ENCODE peak calls at places on chromosome 20, in seven cellular contexts. F is cardiac muscle cell; H is heart right ventricle; P is CD8-positive, alpha-beta T cell; I is Caco-2; T is psoas muscle; E is ovary. A is an unnamed sample. For H3K9me3, the result is how much of the 10 kb centered on the place peaks cover.

GRCh38 chr20:61575151-61575937 is 323.3 kb downstream of the CDH4 start:
- DNase-seq in I (no peak), H (no peak), E (no peak), F (no peak), P (no peak), T (no peak), A (no peak)

GRCh38 chr20:22374678-22375590 is 209.4 kb downstream of the FOXA2 start:
- DNase-seq in I (no peak), H (no peak), P (no peak), E (no peak), F (no peak), T (no peak), A (no peak)

GRCh38 chr20:5950271-5951031 is at the start of the genes MCM8 and TRMT6:
- DNase-seq in P (peak), E (peak), H (peak), T (peak), F (peak), I (peak), A (peak)

GRCh38 chr20:62063981-62064787 is 1.5 kb downstream of the TAF4 start:
- DNase-seq in P (no peak), I (peak), H (peak), T (peak), E (no peak), F (peak), A (peak)

GRCh38 chr20:45506927-45507820 is 8.2 kb downstream of the SPINT3 start:
- DNase-seq in F (no peak), T (no peak), E (no peak), I (no peak), P (no peak), H (no peak), A (no peak)

GRCh38 chr20:57425150-57426013 is 34.2 kb downstream of the RBM38 start:
- DNase-seq in H (no peak), F (no peak), I (peak), P (no peak), T (no peak), E (no peak), A (no peak)

GRCh38 chr20:19672498-19672897 is 85.6 kb upstream of the RIN2 start:
- DNase-seq in E (no peak), P (no peak), H (no peak), T (no peak), I (no peak), F (no peak), A (no peak)

GRCh38 chr20:9279905-9280304 is 211.0 kb downstream of the PLCB4 start:
- DNase-seq in F (no peak), I (no peak), P (no peak), T (no peak), H (peak), E (no peak), A (no peak)

GRCh38 chr20:50163570-50164317 is 10.2 kb upstream of the PEDS1 start:
- DNase-seq in T (peak), H (no peak), E (no peak), I (no peak), F (no peak), P (no peak), A (no peak)

GRCh38 chr20:51372966-51373365 is 169.6 kb downstream of the NFATC2 start:
- DNase-seq in I (no peak), F (no peak), T (no peak), E (no peak), P (no peak), H (no peak), A (no peak)

GRCh38 chr20:58246346-58246745 is 17.9 kb upstream of the ANKRD60 start:
- DNase-seq in P (no peak), T (no peak), H (no peak), F (peak), I (peak), E (no peak), A (no peak)

GRCh38 chr20:50572922-50573777 is 63.0 kb downstream of the PTPN1 start:
- DNase-seq in E (peak), P (no peak), T (peak), I (no peak), F (peak), H (peak), A (no peak)

GRCh38 chr20:32482251-32483220 is 102.6 kb downstream of the NOL4L start:
- DNase-seq in H (peak), I (peak), F (peak), E (no peak), T (peak), P (no peak), A (peak)

GRCh38 chr20:17655865-17656489 is 26.1 kb downstream of the RRBP1 start:
- DNase-seq in T (no peak), H (no peak), P (no peak), F (no peak), E (no peak), I (no peak), A (no peak)

GRCh38 chr20:62606551-62607201 is 35.6 kb upstream of the SLCO4A1 start:
- DNase-seq in I (no peak), T (peak), F (no peak), H (peak), E (peak), P (no peak), A (no peak)

GRCh38 chr20:36465109-36466080 is 75.9 kb upstream of the MYL9 start:
- DNase-seq in I (peak), E (peak), P (peak), T (peak), H (no peak), F (no peak), A (no peak)

GRCh38 chr20:60900581-60900980 is 351.5 kb upstream of the CDH4 start:
- DNase-seq in I (no peak), T (no peak), H (no peak), E (no peak), P (no peak), F (no peak), A (no peak)

GRCh38 chr20:6057704-6058103 is 3.8 kb upstream of the LRRN4 start:
- DNase-seq in E (no peak), H (no peak), I (no peak), P (no peak), T (no peak), F (no peak), A (no peak)

GRCh38 chr20:474581-474980 is 12.2 kb upstream of the TBC1D20 start:
- DNase-seq in I (no peak), P (no peak), F (no peak), T (no peak), H (no peak), E (no peak), A (no peak)

GRCh38 chr20:1437222-1437904 is 29.3 kb downstream of the NSFL1C start:
- DNase-seq in F (peak), E (peak), T (peak), I (peak), P (peak), H (peak), A (peak)

GRCh38 chr20:2801459-2801728 is 967 bp upstream of the CPXM1 start:
- DNase-seq in T (no peak), F (no peak), E (no peak), H (no peak), P (no peak), I (no peak), A (no peak)

GRCh38 chr20:45282700-45283528 is 23.7 kb upstream of the RBPJL start:
- DNase-seq in H (no peak), T (no peak), I (no peak), E (no peak), F (no peak), P (no peak), A (no peak)

GRCh38 chr20:20327756-20328155 is 40.1 kb upstream of the INSM1 start:
- DNase-seq in H (no peak), F (no peak), I (no peak), E (no peak), T (no peak), P (no peak), A (no peak)

GRCh38 chr20:17680128-17680835 is 1.8 kb downstream of the RRBP1 start:
- DNase-seq in F (peak), P (peak), E (peak), T (peak), I (peak), H (peak), A (peak)

GRCh38 chr20:58480455-58481356 is 34.5 kb downstream of the APCDD1L start:
- DNase-seq in T (no peak), E (no peak), H (peak), P (no peak), I (peak), F (no peak), A (no peak)

GRCh38 chr20:56324806-56325205 is 34.0 kb upstream of the FAM210B start:
- DNase-seq in T (no peak), H (no peak), E (no peak), P (no peak), I (no peak), F (no peak), A (no peak)

GRCh38 chr20:56323656-56324055 is 35.1 kb upstream of the FAM210B start:
- DNase-seq in E (no peak), H (no peak), F (no peak), T (no peak), P (no peak), I (no peak), A (no peak)

DNA sequence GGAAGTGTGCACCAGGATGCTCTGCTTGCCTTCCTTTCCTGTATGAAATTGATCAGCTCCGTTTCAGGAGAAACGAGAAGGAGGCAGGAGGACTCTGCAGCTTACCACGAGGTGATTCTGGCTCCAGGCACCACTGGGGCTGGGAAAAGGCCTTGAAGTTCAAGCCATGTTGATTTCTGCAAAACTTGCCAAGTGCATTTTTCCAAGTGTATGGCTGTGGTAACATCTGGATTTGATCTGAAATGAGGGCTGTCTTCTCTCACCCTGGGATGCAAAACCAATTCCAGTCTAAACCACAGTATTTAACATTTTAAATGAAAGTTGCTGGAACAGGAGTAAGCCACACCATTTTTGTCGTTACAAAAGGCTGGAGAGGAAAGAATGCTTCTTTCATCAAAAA is 36.1 kb upstream of the FAM210B start:
- DNase-seq in I (no peak), E (no peak), H (no peak), F (no peak), P (no peak), T (no peak), A (no peak)
- H3K9me3 ChIP-seq in I (under half), E (under half), H (under half), F (under half), P (under half), T (under half), A (under half)

GRCh38 chr20:46572790-46573189 is 22.3 kb upstream of the OCSTAMP start:
- DNase-seq in H (no peak), T (no peak), F (no peak), E (no peak), P (no peak), I (peak), A (no peak)

GRCh38 chr20:46573234-46573633 is 22.8 kb upstream of the OCSTAMP start:
- DNase-seq in P (no peak), I (peak), E (no peak), H (no peak), F (no peak), T (no peak), A (no peak)

GRCh38 chr20:46573788-46574581 is 23.5 kb upstream of the OCSTAMP start:
- DNase-seq in H (no peak), F (no peak), P (no peak), I (peak), T (no peak), E (no peak), A (no peak)

GRCh38 chr20:46571418-46571817 is 21.0 kb upstream of the OCSTAMP start:
- DNase-seq in T (no peak), E (no peak), H (no peak), I (no peak), P (no peak), F (no peak), A (no peak)

GRCh38 chr20:46572181-46572580 is 21.7 kb upstream of the OCSTAMP start:
- DNase-seq in E (no peak), T (no peak), H (peak), F (no peak), P (no peak), I (peak), A (peak)
- H3K9me3 ChIP-seq in E (under half), T (under half), H (under half), F (under half), P (under half), I (under half), A (under half)

GRCh38 chr20:53444386-53444785 is 149.3 kb downstream of the ZNF217 start:
- DNase-seq in T (no peak), H (no peak), P (no peak), I (no peak), F (no peak), E (peak), A (no peak)

GRCh38 chr20:53445276-53445675 is 148.4 kb downstream of the ZNF217 start:
- DNase-seq in I (no peak), P (no peak), E (no peak), T (no peak), F (no peak), H (no peak), A (no peak)

GRCh38 chr20:53447271-53447670 is 146.4 kb downstream of the ZNF217 start:
- DNase-seq in P (no peak), H (no peak), T (no peak), E (no peak), F (no peak), I (no peak), A (no peak)

GRCh38 chr20:53448875-53449274 is 144.8 kb downstream of the ZNF217 start:
- DNase-seq in H (no peak), I (no peak), P (no peak), T (no peak), F (no peak), E (no peak), A (no peak)

DNA sequence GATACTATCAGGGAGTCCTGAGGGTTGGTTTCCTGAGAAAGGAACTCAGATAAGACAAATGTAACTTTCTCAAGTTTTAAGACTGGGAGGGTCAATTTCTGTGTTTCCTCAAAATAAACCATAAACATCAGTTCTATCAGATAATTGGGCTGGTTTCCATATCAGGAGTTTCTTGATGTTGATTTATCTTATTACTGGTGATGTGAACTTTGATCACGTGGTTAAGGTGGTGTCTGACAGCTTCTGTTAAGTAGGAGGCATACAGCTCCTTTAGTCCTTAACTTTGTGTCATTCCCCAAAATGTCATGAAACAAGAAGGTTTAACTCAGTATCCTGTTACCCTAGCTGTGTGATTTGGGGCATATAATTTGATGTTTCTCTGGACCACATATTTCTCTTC is 145.2 kb downstream of the ZNF217 start:
- DNase-seq in F (no peak), E (no peak), H (no peak), T (no peak), I (no peak), P (no peak), A (no peak)
- H3K9me3 ChIP-seq in F (under half), E (under half), H (under half), T (under half), I (under half), P (under half), A (under half)

GRCh38 chr20:48521121-48521520 is 306.7 kb downstream of the PREX1 start:
- DNase-seq in H (no peak), T (no peak), F (no peak), I (peak), E (no peak), P (no peak), A (no peak)
- H3K9me3 ChIP-seq in H (under half), T (under half), F (under half), I (under half), E (under half), P (under half), A (under half)

GRCh38 chr20:59645316-59645715 is 41.0 kb downstream of the PHACTR3 start:
- DNase-seq in P (no peak), H (no peak), I (peak), F (no peak), T (no peak), E (no peak), A (no peak)
- H3K9me3 ChIP-seq in P (under half), H (under half), I (under half), F (under half), T (under half), E (under half), A (under half)

DNA sequence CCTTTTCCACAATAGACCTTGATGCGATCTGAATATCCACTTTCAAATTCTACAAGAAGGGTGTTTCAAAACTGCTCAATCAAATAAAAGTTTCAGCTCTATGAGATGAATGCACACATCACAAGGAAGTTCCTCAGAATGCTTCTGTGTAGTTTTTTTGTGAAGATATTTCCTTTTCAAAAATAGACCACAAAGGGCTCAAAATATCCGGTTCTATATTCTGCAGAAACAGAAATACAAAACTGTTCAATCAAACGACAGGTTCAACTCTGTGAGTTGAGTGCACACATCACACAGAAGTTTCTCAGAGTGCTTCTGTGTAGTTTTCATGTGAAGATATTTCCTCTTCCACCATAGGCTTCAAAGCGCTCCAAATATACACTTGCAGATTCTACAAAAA is 293.9 kb upstream of the DEFB115 start:
- DNase-seq in I (no peak), T (no peak), H (no peak), P (no peak), F (no peak), E (no peak), A (no peak)
- H3K9me3 ChIP-seq in I (under half), T (under half), H (half or more), P (under half), F (under half), E (under half), A (under half)

DNA sequence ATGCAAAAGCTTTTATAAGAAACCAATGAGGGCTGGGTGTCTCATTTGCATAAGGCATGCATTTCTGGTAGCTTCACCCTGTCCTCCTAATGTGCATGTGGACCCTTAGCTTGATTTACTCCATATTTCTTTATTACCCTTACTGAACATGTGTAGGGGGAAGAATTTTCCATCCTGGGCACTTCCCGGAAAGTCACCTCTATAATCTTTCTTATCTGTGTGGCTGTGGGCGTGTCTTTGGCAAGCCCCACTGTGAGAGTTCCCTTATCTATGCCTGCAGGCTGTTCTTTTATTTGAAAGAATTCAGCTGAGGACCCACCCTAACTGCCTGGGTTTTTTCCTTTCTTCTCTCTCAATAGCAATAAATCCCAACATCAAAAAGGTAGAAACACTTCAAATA is 627.8 kb downstream of the DOK5 start:
- DNase-seq in P (no peak), F (no peak), I (peak), T (no peak), H (no peak), E (no peak), A (no peak)
- H3K9me3 ChIP-seq in P (under half), F (under half), I (under half), T (under half), H (under half), E (under half), A (under half)

GRCh38 chr20:33859751-33860150 is 48.6 kb downstream of the CHMP4B start:
- DNase-seq in I (no peak), E (no peak), P (no peak), F (no peak), T (no peak), H (no peak), A (no peak)
- H3K9me3 ChIP-seq in I (under half), E (under half), P (under half), F (under half), T (under half), H (under half), A (under half)

DNA sequence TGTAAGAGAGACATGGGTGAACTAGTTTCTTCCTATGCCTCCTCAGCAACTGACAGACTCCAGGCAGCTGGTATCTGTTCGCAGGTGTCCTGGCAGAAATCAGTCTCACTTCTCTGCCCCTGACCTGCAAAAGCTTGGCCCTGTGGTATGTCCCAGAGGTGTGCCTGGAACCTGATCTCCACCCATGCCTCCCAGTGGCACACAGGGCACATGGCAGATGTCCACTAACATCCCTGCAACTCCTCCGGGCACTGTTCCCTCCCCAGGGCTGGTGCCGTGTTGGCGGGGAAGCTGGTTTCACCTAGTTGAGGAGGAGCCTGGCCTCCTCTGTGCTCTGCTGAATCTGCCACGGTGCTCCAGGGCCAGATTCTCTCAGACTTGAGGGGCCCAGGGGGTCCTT is 123.3 kb upstream of the GGTLC1 start:
- DNase-seq in E (no peak), F (no peak), H (no peak), I (no peak), T (no peak), P (no peak), A (no peak)
- H3K9me3 ChIP-seq in E (under half), F (under half), H (under half), I (under half), T (under half), P (under half), A (under half)

GRCh38 chr20:42097741-42098140 is 479.6 kb upstream of the CHD6 start:
- DNase-seq in T (no peak), I (no peak), P (no peak), F (no peak), H (no peak), E (no peak), A (no peak)
- H3K9me3 ChIP-seq in T (under half), I (under half), P (under half), F (under half), H (under half), E (under half), A (under half)